ENCODE peak calls at places on chromosomes 6 and 20, in eight cellular contexts. One of them, this sample, is unnamed.

GRCh38 chr6:32483968-32484613 is 44.4 kb downstream of the HLA-DRA start:
- DNase-seq in fibroblast of lung: no peak
- DNase-seq in endothelial cell of umbilical vein: peak
- DNase-seq in SK-N-SH: no peak
- DNase-seq in K562: no peak
- DNase-seq in mesenchymal stem cell: no peak
- DNase-seq in neuronal stem cell: no peak
- DNase-seq in neural progenitor cell: no peak
- DNase-seq in this sample: no peak

GRCh38 chr20:47521059-47521808 is 19.5 kb downstream of the NCOA3 start:
- DNase-seq in fibroblast of lung: no peak
- DNase-seq in endothelial cell of umbilical vein: no peak
- DNase-seq in SK-N-SH: no peak
- DNase-seq in K562: no peak
- DNase-seq in mesenchymal stem cell: no peak
- DNase-seq in neuronal stem cell: no peak
- DNase-seq in neural progenitor cell: peak
- DNase-seq in this sample: no peak

GRCh38 chr6:53465732-53466131 is 79.2 kb downstream of the GCLC start:
- DNase-seq in fibroblast of lung: peak
- DNase-seq in endothelial cell of umbilical vein: no peak
- DNase-seq in SK-N-SH: no peak
- DNase-seq in K562: no peak
- DNase-seq in mesenchymal stem cell: peak
- DNase-seq in neuronal stem cell: no peak
- DNase-seq in neural progenitor cell: no peak
- DNase-seq in this sample: no peak

GRCh38 chr6:19327684-19328083 is 509.5 kb upstream of the ID4 start:
- DNase-seq in fibroblast of lung: no peak
- DNase-seq in endothelial cell of umbilical vein: no peak
- DNase-seq in SK-N-SH: no peak
- DNase-seq in K562: no peak
- DNase-seq in mesenchymal stem cell: no peak
- DNase-seq in neuronal stem cell: no peak
- DNase-seq in neural progenitor cell: no peak
- DNase-seq in this sample: no peak

GRCh38 chr6:35583893-35584688 is 71.4 kb upstream of the TULP1 start:
- DNase-seq in fibroblast of lung: peak
- DNase-seq in endothelial cell of umbilical vein: peak
- DNase-seq in SK-N-SH: peak
- DNase-seq in K562: peak
- DNase-seq in mesenchymal stem cell: peak
- DNase-seq in neuronal stem cell: peak
- DNase-seq in neural progenitor cell: peak
- DNase-seq in this sample: peak

GRCh38 chr6:72974276-72974675 is 251.0 kb downstream of the KHDC1L start:
- DNase-seq in fibroblast of lung: no peak
- DNase-seq in endothelial cell of umbilical vein: no peak
- DNase-seq in SK-N-SH: no peak
- DNase-seq in K562: no peak
- DNase-seq in mesenchymal stem cell: no peak
- DNase-seq in neuronal stem cell: no peak
- DNase-seq in neural progenitor cell: no peak
- DNase-seq in this sample: no peak

GRCh38 chr20:38573381-38573780 is 7.6 kb upstream of the ADIG start:
- DNase-seq in fibroblast of lung: no peak
- DNase-seq in endothelial cell of umbilical vein: no peak
- DNase-seq in SK-N-SH: no peak
- DNase-seq in K562: no peak
- DNase-seq in mesenchymal stem cell: no peak
- DNase-seq in neuronal stem cell: no peak
- DNase-seq in neural progenitor cell: no peak
- DNase-seq in this sample: no peak

GRCh38 chr20:57663241-57663640 is 43.0 kb upstream of the ZBP1 start:
- DNase-seq in fibroblast of lung: no peak
- DNase-seq in endothelial cell of umbilical vein: no peak
- DNase-seq in SK-N-SH: peak
- DNase-seq in K562: no peak
- DNase-seq in mesenchymal stem cell: no peak
- DNase-seq in neuronal stem cell: no peak
- DNase-seq in neural progenitor cell: no peak
- DNase-seq in this sample: no peak

GRCh38 chr20:40771308-40771610 is 82.2 kb upstream of the MAFB start:
- DNase-seq in fibroblast of lung: no peak
- DNase-seq in endothelial cell of umbilical vein: no peak
- DNase-seq in SK-N-SH: no peak
- DNase-seq in K562: no peak
- DNase-seq in mesenchymal stem cell: no peak
- DNase-seq in neuronal stem cell: no peak
- DNase-seq in neural progenitor cell: no peak
- DNase-seq in this sample: no peak

GRCh38 chr20:52191132-52191435 is 495 bp downstream of the ZFP64 start:
- DNase-seq in fibroblast of lung: peak
- DNase-seq in endothelial cell of umbilical vein: no peak
- DNase-seq in SK-N-SH: no peak
- DNase-seq in K562: no peak
- DNase-seq in mesenchymal stem cell: peak
- DNase-seq in neuronal stem cell: no peak
- DNase-seq in neural progenitor cell: no peak
- DNase-seq in this sample: no peak

GRCh38 chr20:63163171-63163570 is 52.8 kb downstream of the YTHDF1 start:
- DNase-seq in fibroblast of lung: no peak
- DNase-seq in endothelial cell of umbilical vein: no peak
- DNase-seq in SK-N-SH: no peak
- DNase-seq in K562: no peak
- DNase-seq in mesenchymal stem cell: no peak
- DNase-seq in neuronal stem cell: no peak
- DNase-seq in neural progenitor cell: no peak
- DNase-seq in this sample: no peak

GRCh38 chr6:29907637-29908340 is 34.5 kb upstream of the HLA-A start:
- DNase-seq in fibroblast of lung: no peak
- DNase-seq in endothelial cell of umbilical vein: no peak
- DNase-seq in SK-N-SH: no peak
- DNase-seq in K562: no peak
- DNase-seq in mesenchymal stem cell: no peak
- DNase-seq in neuronal stem cell: no peak
- DNase-seq in neural progenitor cell: no peak
- DNase-seq in this sample: no peak

GRCh38 chr20:57400262-57400701 is 9.1 kb downstream of the RBM38 start:
- DNase-seq in fibroblast of lung: no peak
- DNase-seq in endothelial cell of umbilical vein: no peak
- DNase-seq in SK-N-SH: no peak
- DNase-seq in K562: no peak
- DNase-seq in mesenchymal stem cell: no peak
- DNase-seq in neuronal stem cell: no peak
- DNase-seq in neural progenitor cell: no peak
- DNase-seq in this sample: peak

GRCh38 chr6:13653296-13653695 is 38.2 kb downstream of the NOL7 start:
- DNase-seq in fibroblast of lung: no peak
- DNase-seq in endothelial cell of umbilical vein: peak
- DNase-seq in SK-N-SH: peak
- DNase-seq in K562: no peak
- DNase-seq in mesenchymal stem cell: peak
- DNase-seq in neuronal stem cell: no peak
- DNase-seq in neural progenitor cell: no peak
- DNase-seq in this sample: no peak

GRCh38 chr6:75084872-75085381 is 120.9 kb downstream of the COL12A1 start:
- DNase-seq in fibroblast of lung: peak
- DNase-seq in endothelial cell of umbilical vein: no peak
- DNase-seq in SK-N-SH: no peak
- DNase-seq in K562: no peak
- DNase-seq in mesenchymal stem cell: no peak
- DNase-seq in neuronal stem cell: peak
- DNase-seq in neural progenitor cell: peak
- DNase-seq in this sample: no peak

GRCh38 chr6:169824021-169824420 is 72.6 kb downstream of the ERMARD start:
- DNase-seq in fibroblast of lung: no peak
- DNase-seq in endothelial cell of umbilical vein: no peak
- DNase-seq in SK-N-SH: no peak
- DNase-seq in K562: no peak
- DNase-seq in mesenchymal stem cell: no peak
- DNase-seq in neuronal stem cell: no peak
- DNase-seq in neural progenitor cell: no peak
- DNase-seq in this sample: no peak

GRCh38 chr6:22764521-22764920 is 195.2 kb downstream of the HDGFL1 start:
- DNase-seq in fibroblast of lung: peak
- DNase-seq in endothelial cell of umbilical vein: peak
- DNase-seq in SK-N-SH: no peak
- DNase-seq in K562: no peak
- DNase-seq in mesenchymal stem cell: peak
- DNase-seq in neuronal stem cell: no peak
- DNase-seq in neural progenitor cell: no peak
- DNase-seq in this sample: no peak

GRCh38 chr20:34310481-34311117 is 7.4 kb upstream of the AHCY start:
- DNase-seq in fibroblast of lung: no peak
- DNase-seq in endothelial cell of umbilical vein: no peak
- DNase-seq in SK-N-SH: no peak
- DNase-seq in K562: no peak
- DNase-seq in mesenchymal stem cell: no peak
- DNase-seq in neuronal stem cell: no peak
- DNase-seq in neural progenitor cell: no peak
- DNase-seq in this sample: no peak

GRCh38 chr20:34309691-34310090 is 6.5 kb upstream of the AHCY start:
- DNase-seq in fibroblast of lung: no peak
- DNase-seq in endothelial cell of umbilical vein: no peak
- DNase-seq in SK-N-SH: no peak
- DNase-seq in K562: no peak
- DNase-seq in mesenchymal stem cell: no peak
- DNase-seq in neuronal stem cell: no peak
- DNase-seq in neural progenitor cell: no peak
- DNase-seq in this sample: no peak

GRCh38 chr20:34312544-34313217 is 9.5 kb upstream of the AHCY start:
- DNase-seq in fibroblast of lung: peak
- DNase-seq in endothelial cell of umbilical vein: peak
- DNase-seq in SK-N-SH: peak
- DNase-seq in K562: peak
- DNase-seq in mesenchymal stem cell: peak
- DNase-seq in neuronal stem cell: peak
- DNase-seq in neural progenitor cell: peak
- DNase-seq in this sample: peak

GRCh38 chr20:34311118-34312023 is 8.2 kb upstream of the AHCY start:
- DNase-seq in fibroblast of lung: no peak
- DNase-seq in endothelial cell of umbilical vein: no peak
- DNase-seq in SK-N-SH: no peak
- DNase-seq in K562: no peak
- DNase-seq in mesenchymal stem cell: peak
- DNase-seq in neuronal stem cell: peak
- DNase-seq in neural progenitor cell: peak
- DNase-seq in this sample: no peak

GRCh38 chr20:34312024-34312460 is 8.9 kb upstream of the AHCY start:
- DNase-seq in fibroblast of lung: no peak
- DNase-seq in endothelial cell of umbilical vein: no peak
- DNase-seq in SK-N-SH: no peak
- DNase-seq in K562: no peak
- DNase-seq in mesenchymal stem cell: no peak
- DNase-seq in neuronal stem cell: no peak
- DNase-seq in neural progenitor cell: peak
- DNase-seq in this sample: no peak
- H3K9ac ChIP-seq in fibroblast of lung: no peak
- H3K9ac ChIP-seq in endothelial cell of umbilical vein: no peak
- H3K9ac ChIP-seq in SK-N-SH: no peak
- H3K9ac ChIP-seq in K562: peak
- H3K9ac ChIP-seq in mesenchymal stem cell: peak
- H3K9ac ChIP-seq in neuronal stem cell: no peak
- H3K9ac ChIP-seq in neural progenitor cell: no peak
- H3K9ac ChIP-seq in this sample: no peak

DNA sequence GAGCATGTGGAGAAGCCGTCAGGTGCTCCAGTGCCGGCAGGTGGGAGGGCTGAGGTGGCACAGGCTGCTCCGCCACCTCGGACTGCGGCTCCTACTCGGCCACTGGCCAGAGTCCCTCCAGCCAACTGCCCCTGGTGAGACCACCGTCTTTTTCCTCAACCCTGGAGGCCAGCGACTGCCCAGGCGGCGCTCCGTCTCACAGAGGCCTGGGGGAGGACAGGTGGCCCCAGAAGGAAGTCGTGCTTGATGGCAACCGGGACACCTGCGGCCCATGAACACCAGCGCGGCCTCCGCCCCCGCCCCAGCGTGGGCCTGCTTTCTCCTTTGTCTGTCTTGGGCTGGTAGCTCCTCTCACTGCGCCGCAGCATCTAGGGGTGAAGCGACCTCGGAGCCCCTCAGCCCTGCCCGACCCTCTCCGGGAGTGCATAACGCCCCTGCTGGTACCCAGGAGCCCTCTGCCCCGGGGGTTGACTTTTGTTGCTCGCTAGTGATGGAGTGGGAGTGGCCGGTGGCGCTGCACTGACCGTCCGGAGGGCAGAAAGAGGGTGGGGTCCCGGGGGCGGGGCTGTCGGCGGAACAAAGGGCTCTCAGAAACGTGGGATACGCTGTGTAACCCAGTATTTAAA is 706 bp upstream of the TUBB2B start:
- DNase-seq in fibroblast of lung: no peak
- DNase-seq in endothelial cell of umbilical vein: no peak
- DNase-seq in SK-N-SH: peak
- DNase-seq in K562: peak
- DNase-seq in mesenchymal stem cell: no peak
- DNase-seq in neuronal stem cell: peak
- DNase-seq in neural progenitor cell: peak
- DNase-seq in this sample: no peak
- H3K4me3 ChIP-seq in fibroblast of lung: no peak
- H3K4me3 ChIP-seq in endothelial cell of umbilical vein: no peak
- H3K4me3 ChIP-seq in SK-N-SH: peak
- H3K4me3 ChIP-seq in K562: peak
- H3K4me3 ChIP-seq in mesenchymal stem cell: no peak
- H3K4me3 ChIP-seq in neuronal stem cell: peak
- H3K4me3 ChIP-seq in neural progenitor cell: peak
- H3K4me3 ChIP-seq in this sample: no peak

DNA sequence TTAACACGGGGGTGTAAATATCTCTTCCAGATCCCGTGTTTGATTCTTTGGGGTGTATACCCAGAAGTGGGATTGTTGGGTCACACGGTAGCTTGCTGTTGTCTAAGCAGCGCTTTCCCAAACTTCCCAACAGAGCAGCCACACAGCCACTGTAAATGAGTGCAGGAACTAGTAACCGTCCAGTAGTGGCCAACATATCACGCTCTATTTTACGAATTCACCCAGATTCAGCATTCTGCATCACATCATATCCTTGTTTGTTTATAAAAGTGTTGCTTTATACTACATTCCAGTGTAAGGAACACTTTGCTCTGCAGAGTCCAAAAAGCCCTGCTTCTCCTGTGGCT is 216.1 kb upstream of the ECI2 start:
- DNase-seq in fibroblast of lung: no peak
- DNase-seq in endothelial cell of umbilical vein: no peak
- DNase-seq in SK-N-SH: no peak
- DNase-seq in K562: no peak
- DNase-seq in mesenchymal stem cell: no peak
- DNase-seq in neuronal stem cell: no peak
- DNase-seq in neural progenitor cell: no peak
- DNase-seq in this sample: no peak
- H3K27ac ChIP-seq in fibroblast of lung: peak
- H3K27ac ChIP-seq in endothelial cell of umbilical vein: peak
- H3K27ac ChIP-seq in SK-N-SH: peak
- H3K27ac ChIP-seq in K562: no peak
- H3K27ac ChIP-seq in mesenchymal stem cell: peak
- H3K27ac ChIP-seq in neuronal stem cell: no peak
- H3K27ac ChIP-seq in neural progenitor cell: no peak
- H3K27ac ChIP-seq in this sample: no peak

DNA sequence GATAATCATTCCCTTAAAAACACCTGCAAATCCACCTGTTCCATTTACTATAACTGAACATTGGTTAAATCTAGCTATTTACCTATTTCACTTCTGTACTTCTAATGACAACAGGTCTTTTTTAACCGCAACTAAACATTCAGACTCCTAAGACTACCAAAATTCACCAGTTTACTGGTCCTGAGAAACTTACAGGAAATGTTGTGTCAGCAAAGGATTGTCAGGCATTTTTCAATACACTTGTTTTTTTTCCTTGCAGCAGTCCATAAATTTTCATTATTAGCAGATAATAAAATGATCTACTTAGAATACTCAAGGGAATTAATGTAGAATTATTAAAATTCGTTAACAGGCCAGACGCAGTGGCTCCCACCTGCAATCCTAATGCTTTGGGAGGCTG is 5.3 kb downstream of the ZUP1 start:
- DNase-seq in fibroblast of lung: no peak
- DNase-seq in endothelial cell of umbilical vein: no peak
- DNase-seq in SK-N-SH: no peak
- DNase-seq in K562: no peak
- DNase-seq in mesenchymal stem cell: no peak
- DNase-seq in neuronal stem cell: no peak
- DNase-seq in neural progenitor cell: no peak
- DNase-seq in this sample: no peak
- H3K9ac ChIP-seq in fibroblast of lung: no peak
- H3K9ac ChIP-seq in endothelial cell of umbilical vein: no peak
- H3K9ac ChIP-seq in SK-N-SH: no peak
- H3K9ac ChIP-seq in K562: no peak
- H3K9ac ChIP-seq in mesenchymal stem cell: no peak
- H3K9ac ChIP-seq in neuronal stem cell: no peak
- H3K9ac ChIP-seq in neural progenitor cell: no peak
- H3K9ac ChIP-seq in this sample: no peak

This sample was measured in Karpas-422.